ENCODE peak calls at places on chromosomes 5 and 9, in five cellular contexts. A, U, O, C and R are unnamed samples. For H3K4me1, the result is how much of the 10 kb centered on the place peaks cover.

GRCh38 chr9:123983047-123983446 is 28.5 kb upstream of the LHX2 start:
- DNase-seq in A (no peak), U (no peak), O (no peak), C (no peak), R (no peak)

GRCh38 chr9:127662617-127663016 is 44.2 kb upstream of the CFAP157 start:
- DNase-seq in A (no peak), U (no peak), O (no peak), C (no peak), R (no peak)

GRCh38 chr9:114116061-114116747 is 17.1 kb upstream of the KIF12 start:
- DNase-seq in A (no peak), U (no peak), O (no peak), C (no peak), R (no peak)

GRCh38 chr9:101235105-101235866 is 149.5 kb downstream of the BAAT start:
- DNase-seq in A (peak), U (no peak), O (peak), C (no peak), R (peak)

GRCh38 chr9:87910821-87911220 is 6.9 kb upstream of the SPATA31C1 start:
- DNase-seq in A (no peak), U (no peak), O (no peak), C (no peak), R (no peak)

GRCh38 chr9:130522233-130522808 is 57.1 kb upstream of the FUBP3 start:
- DNase-seq in A (no peak), U (no peak), O (no peak), C (peak), R (no peak)

GRCh38 chr5:96699186-96699820 is 37.1 kb downstream of the CAST start:
- DNase-seq in A (peak), U (no peak), O (no peak), C (peak), R (peak)

GRCh38 chr5:2757563-2758311 is 6.3 kb upstream of the IRX2 start:
- DNase-seq in A (peak), U (peak), O (peak), C (no peak), R (no peak)

GRCh38 chr5:30581198-30581925 is 612.1 kb upstream of the CDH6 start:
- DNase-seq in A (peak), U (no peak), O (no peak), C (no peak), R (no peak)

GRCh38 chr5:14714706-14715105 is 50.2 kb downstream of the OTULIN start:
- DNase-seq in A (no peak), U (no peak), O (no peak), C (no peak), R (no peak)

GRCh38 chr5:116088062-116088461 is 3.2 kb downstream of the COMMD10 start:
- DNase-seq in A (no peak), U (no peak), O (no peak), C (no peak), R (no peak)

GRCh38 chr9:104772707-104773106 is 8.8 kb downstream of the NIPSNAP3B start:
- DNase-seq in A (no peak), U (no peak), O (no peak), C (no peak), R (no peak)

GRCh38 chr5:157561105-157561504 is 14.5 kb downstream of the ADAM19 start:
- DNase-seq in A (peak), U (no peak), O (no peak), C (no peak), R (no peak)

GRCh38 chr5:65012411-65012972 is 243.8 kb downstream of the CWC27 start:
- DNase-seq in A (no peak), U (no peak), O (no peak), C (no peak), R (no peak)

GRCh38 chr5:40198736-40199135 is 481.0 kb upstream of the PTGER4 start:
- DNase-seq in A (peak), U (no peak), O (no peak), C (no peak), R (peak)

GRCh38 chr5:135493406-135494180 is 41.4 kb upstream of the TIFAB start:
- DNase-seq in A (peak), U (peak), O (no peak), C (no peak), R (no peak)

GRCh38 chr5:159735749-159736660 is 180.3 kb upstream of the ADRA1B start:
- DNase-seq in A (peak), U (peak), O (peak), C (no peak), R (no peak)

GRCh38 chr5:143101740-143102386 is 301.6 kb downstream of the NR3C1 start:
- DNase-seq in A (no peak), U (no peak), O (no peak), C (no peak), R (no peak)

GRCh38 chr5:69467442-69468225 is 25.0 kb upstream of the OCLN start:
- DNase-seq in A (no peak), U (no peak), O (no peak), C (no peak), R (no peak)

GRCh38 chr5:131460867-131461572 is 174.0 kb downstream of the RAPGEF6 start:
- DNase-seq in A (peak), U (no peak), O (no peak), C (no peak), R (peak)

GRCh38 chr5:149839761-149840160 is 104.8 kb downstream of the PDE6A start:
- DNase-seq in A (no peak), U (no peak), O (no peak), C (no peak), R (peak)

GRCh38 chr9:137293482-137294090 is 8.5 kb downstream of the NRARP start:
- DNase-seq in A (no peak), U (no peak), O (peak), C (no peak), R (no peak)

GRCh38 chr5:65919773-65920172 is 6.6 kb upstream of the ERBIN start:
- DNase-seq in A (peak), U (no peak), O (no peak), C (no peak), R (no peak)

GRCh38 chr5:144156767-144157171 is 13.7 kb downstream of the YIPF5 start:
- DNase-seq in A (peak), U (no peak), O (no peak), C (no peak), R (no peak)

DNA sequence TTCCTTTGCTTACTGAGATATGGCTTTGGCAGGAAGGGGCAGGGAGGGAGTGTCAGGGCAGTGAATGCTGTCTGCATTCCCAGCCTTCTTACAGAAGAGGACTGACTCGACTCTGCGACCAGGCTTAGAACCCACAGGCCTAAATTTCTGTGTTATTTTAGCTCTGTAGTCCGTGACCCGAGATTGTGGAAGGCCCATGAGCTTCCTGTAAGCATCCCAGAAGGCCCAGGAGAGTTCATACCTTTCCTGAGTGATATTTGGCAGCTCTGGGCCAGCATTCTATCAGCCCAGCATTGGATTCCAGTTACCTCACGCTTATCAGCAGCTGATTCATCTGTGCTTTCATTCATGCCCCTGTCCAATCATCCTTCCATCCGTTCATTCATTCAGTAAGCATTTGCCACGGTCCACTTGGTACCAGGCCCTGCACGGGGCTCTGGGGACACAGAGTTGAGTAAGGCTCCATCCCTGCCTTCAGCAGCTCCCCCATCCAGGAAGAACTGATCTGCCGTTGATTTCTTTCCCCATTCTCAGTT is 28.2 kb upstream of the RPL26L1 start:
- DNase-seq in A (peak), U (peak), O (peak), C (no peak), R (no peak)
- H3K4me1 ChIP-seq in A (under half), U (under half), O (under half), C (under half), R (under half)

DNA sequence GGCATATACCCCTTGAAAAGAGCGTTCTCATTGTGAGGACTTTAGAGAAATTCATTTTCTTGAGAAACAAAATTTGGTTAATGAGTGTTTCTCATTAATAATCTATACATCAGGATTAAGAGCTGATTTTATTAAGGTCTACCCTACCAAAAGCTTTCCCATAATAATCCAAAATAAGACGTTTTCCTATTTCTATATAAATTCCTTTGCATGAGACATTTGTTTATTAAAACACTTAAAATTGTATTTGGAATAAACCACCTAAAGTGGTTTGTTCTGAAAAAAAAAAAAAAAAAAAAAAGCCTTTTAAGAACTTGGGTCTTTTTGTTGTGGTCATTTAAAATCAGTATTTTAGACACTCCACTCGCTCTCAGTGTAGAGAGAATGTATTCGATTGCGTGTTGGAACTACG is 695 bp upstream of the TMOD1 start:
- DNase-seq in A (no peak), U (no peak), O (no peak), C (no peak), R (no peak)
- TF ChIP-seq EZH2 in A (no peak), U (no peak), O (no peak), C (no peak), R (no peak)

DNA sequence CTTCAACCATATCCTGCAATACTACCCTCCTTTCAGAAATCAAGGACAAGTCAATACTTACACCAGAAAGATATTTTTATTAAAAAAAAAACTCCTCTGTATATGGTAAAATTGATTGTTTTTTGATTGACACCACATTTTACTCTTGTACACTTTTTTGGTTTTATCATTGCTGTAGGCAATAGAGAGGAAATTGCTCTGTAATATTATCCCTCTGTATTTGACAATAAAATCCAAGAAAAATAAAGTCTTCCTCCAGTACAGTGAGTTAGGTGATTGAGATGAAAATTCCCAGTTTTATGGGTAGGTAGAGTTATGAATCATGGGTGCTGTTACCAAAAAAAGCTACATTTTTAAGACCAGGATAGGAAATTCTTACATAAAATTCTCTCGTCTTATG is 22.6 kb upstream of the CCDC192 start:
- DNase-seq in A (no peak), U (no peak), O (no peak), C (no peak), R (no peak)
- TF ChIP-seq CTCF in A (no peak), U (no peak), O (no peak), C (no peak), R (no peak)

DNA sequence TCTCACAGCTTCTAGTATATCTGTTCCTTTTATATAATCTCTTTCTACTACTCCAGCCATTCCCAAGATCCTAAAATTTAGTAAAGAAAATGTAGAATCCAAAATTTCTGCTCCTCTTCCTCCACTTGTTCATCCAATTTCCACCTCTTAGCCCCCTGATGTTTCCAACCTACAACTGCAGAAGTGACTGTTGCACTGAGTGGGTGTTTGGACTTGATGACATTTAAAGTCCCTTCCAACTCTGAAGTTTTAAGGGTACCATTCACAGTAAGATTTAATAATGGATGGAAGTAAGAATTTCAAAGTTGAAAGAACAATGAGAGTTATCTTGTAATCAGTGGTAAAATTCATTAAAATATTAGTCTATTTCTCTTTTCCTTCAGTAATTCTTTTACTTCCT is 5.5 kb downstream of the DIAPH1 start:
- DNase-seq in A (no peak), U (no peak), O (no peak), C (no peak), R (no peak)
- H3K4me1 ChIP-seq in A (under half), U (under half), O (under half), C (under half), R (under half)

GRCh38 chr5:171315925-171316257 is 6.8 kb downstream of the TLX3 start:
- DNase-seq in A (no peak), U (no peak), O (no peak), C (no peak), R (no peak)

GRCh38 chr5:171316258-171317121 is 7.4 kb downstream of the TLX3 start:
- DNase-seq in A (peak), U (no peak), O (no peak), C (no peak), R (no peak)

GRCh38 chr5:171317225-171317624 is 8.2 kb downstream of the TLX3 start:
- DNase-seq in A (no peak), U (no peak), O (no peak), C (no peak), R (no peak)

GRCh38 chr5:171314728-171315385 is 5.8 kb downstream of the TLX3 start:
- DNase-seq in A (no peak), U (no peak), O (no peak), C (no peak), R (no peak)

GRCh38 chr5:171315386-171315891 is 6.4 kb downstream of the TLX3 start:
- DNase-seq in A (no peak), U (no peak), O (no peak), C (no peak), R (no peak)
- TF ChIP-seq EZH2 in A (no peak), U (peak), O (peak), C (no peak), R (peak)

DNA sequence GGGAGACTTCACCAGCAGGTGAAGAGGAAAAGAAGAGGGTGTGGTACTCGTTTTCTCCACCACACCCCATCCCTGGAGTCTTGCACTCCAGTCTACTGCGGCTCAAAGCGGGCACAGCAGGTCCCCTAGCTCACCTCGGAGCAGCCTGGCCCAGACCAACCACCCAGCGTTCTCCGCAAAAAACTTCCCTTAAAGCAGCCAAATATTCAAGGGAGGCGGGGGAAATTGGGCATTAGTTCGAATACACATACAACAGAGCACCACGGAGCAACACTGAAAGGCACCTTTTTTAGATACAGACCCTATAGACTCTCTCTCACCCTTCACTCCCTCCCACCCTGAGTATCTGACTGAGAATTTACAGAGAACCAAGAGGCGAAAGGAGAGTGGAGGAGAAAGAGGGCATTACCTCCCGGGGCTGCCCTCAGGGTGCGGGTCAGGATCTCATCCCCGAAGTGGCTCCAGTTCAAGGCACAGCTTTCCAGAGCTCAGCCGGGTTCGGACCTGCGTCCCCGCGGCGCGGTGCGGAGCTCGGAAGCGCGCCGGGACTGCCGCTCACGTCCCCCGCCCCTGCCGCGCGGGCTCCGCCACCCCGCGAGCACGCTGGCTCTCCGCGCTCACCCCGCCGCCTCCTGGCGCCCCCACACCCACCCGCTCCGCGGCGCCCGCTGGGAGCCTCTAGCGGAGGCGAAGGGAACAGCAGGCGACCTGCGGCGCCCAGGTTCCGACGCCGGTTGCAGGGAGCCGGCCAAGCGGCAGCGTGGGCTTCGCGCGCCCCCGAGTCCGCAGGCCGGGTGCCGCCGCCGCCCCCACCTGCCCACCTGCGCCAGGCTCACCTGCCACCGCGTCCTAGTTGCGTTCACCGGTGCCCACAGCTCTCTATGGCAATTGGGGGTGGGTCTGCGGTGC is 1638.7 kb upstream of the C9orf72 start:
- DNase-seq in A (peak), U (no peak), O (peak), C (no peak), R (peak)
- TF ChIP-seq CTCF in A (peak), U (peak), O (peak), C (no peak), R (peak)

GRCh38 chr9:85726737-85727136 is 15.0 kb downstream of the AGTPBP1 start:
- DNase-seq in A (no peak), U (no peak), O (no peak), C (no peak), R (no peak)

GRCh38 chr9:85727500-85727899 is 14.3 kb downstream of the AGTPBP1 start:
- DNase-seq in A (peak), U (no peak), O (no peak), C (no peak), R (no peak)

GRCh38 chr9:85731128-85731630 is 10.6 kb downstream of the AGTPBP1 start:
- DNase-seq in A (no peak), U (no peak), O (no peak), C (no peak), R (no peak)

DNA sequence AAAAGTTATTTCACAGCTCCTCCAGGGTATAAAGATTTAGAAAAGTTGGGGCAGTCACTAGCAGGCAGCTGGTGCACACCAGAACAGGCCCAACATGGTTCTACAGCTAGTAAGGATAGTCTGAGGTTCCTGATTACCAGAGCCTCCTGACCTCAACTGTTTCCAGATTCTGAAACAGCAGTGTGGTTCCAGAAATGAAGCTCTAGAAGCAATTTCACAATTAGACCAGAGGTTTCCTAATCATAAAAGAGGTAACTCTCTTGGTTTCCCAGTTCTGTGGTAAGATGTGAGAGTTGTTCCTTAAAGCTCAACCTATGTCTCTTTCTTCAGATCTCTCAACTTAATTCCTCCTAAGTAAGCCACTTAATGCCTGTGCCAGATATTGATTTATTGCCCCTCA is 11.9 kb downstream of the AGTPBP1 start:
- DNase-seq in A (no peak), U (no peak), O (no peak), C (no peak), R (no peak)
- H3K4me1 ChIP-seq in A (under half), U (under half), O (under half), C (under half), R (under half)